ENCODE peak calls at places on chromosomes 12 and 14, in eight cellular contexts. G is GM23248; A is effector memory CD4-positive, alpha-beta T cell; K is psoas muscle; R is H9; H is lung; M is adrenal gland; V is aorta. L is an unnamed sample. For H3K4me1, the result is how much of the 10 kb centered on the place peaks cover.

GRCh38 chr12:92912052-92912451 is 17.0 kb downstream of the EEA1 start:
- DNase-seq in G (peak), M (no peak), V (no peak), A (no peak), H (no peak), K (no peak), R (no peak), L (no peak)

GRCh38 chr14:103510311-103511021 is 12.2 kb downstream of the CKB start:
- DNase-seq in V (no peak), G (no peak), H (no peak), A (no peak), M (no peak), R (no peak), K (peak), L (peak)

GRCh38 chr12:123062682-123063426 is 82.4 kb downstream of the ARL6IP4 start:
- DNase-seq in H (peak), A (no peak), K (peak), G (peak), R (no peak), M (peak), V (no peak), L (peak)

GRCh38 chr14:32027255-32027939 is 49.7 kb upstream of the ARHGAP5 start:
- DNase-seq in G (peak), V (no peak), M (no peak), A (no peak), H (no peak), R (no peak), K (no peak), L (no peak)

GRCh38 chr12:30594509-30594908 is 101.2 kb downstream of the IPO8 start:
- DNase-seq in A (no peak), G (peak), K (no peak), V (no peak), R (no peak), M (no peak), H (no peak), L (no peak)

GRCh38 chr12:501722-502447 is 42.1 kb downstream of the B4GALNT3 start:
- DNase-seq in M (no peak), G (no peak), R (peak), K (peak), A (no peak), V (no peak), H (no peak), L (no peak)

GRCh38 chr14:55122441-55122986 is 6.5 kb upstream of the LGALS3 start:
- DNase-seq in G (no peak), A (no peak), H (peak), R (no peak), M (peak), V (no peak), K (no peak), L (no peak)

GRCh38 chr12:32418221-32418620 is 18.9 kb downstream of the FGD4 start:
- DNase-seq in G (no peak), H (no peak), R (no peak), V (no peak), K (no peak), M (no peak), A (no peak), L (no peak)

GRCh38 chr12:38175538-38175937 is 141.0 kb upstream of the ALG10B start:
- DNase-seq in K (no peak), G (no peak), V (no peak), A (no peak), H (no peak), M (no peak), R (no peak), L (no peak)

DNA sequence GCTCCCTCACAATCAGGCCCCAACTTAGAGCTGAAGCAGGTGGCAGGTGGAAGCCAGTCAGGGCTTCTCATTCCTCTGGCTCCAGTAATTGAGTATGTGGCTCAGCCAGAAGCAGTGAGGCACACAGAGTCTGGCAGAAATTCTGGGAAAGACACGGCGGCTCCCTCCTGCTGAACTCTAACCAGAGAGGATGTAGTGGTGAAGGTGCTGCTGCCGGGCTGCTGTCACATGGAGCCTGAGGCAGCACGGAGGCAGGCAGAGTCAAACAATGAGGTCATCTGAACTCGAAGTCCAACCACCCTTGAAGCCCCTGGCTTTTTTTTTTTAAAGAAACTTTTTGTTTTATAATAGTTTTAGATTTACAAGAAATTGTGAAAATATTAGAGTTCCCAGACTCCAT is 33.4 kb upstream of the SMOC1 start:
- DNase-seq in A (no peak), H (no peak), M (peak), K (no peak), R (no peak), G (peak), V (no peak), L (no peak)
- H3K4me1 ChIP-seq in A (under half), H (under half), M (under half), K (under half), R (under half), G (under half), V (under half), L (under half)

GRCh38 chr14:21227150-21227549 is 42.1 kb downstream of the HNRNPC start:
- DNase-seq in V (no peak), H (no peak), R (no peak), K (no peak), A (no peak), M (no peak), G (no peak), L (no peak)
- H3K4me1 ChIP-seq in V (under half), H (under half), R (under half), K (under half), A (under half), M (under half), G (under half), L (under half)

GRCh38 chr12:124488520-124488919 is 78.9 kb downstream of the NCOR2 start:
- DNase-seq in R (no peak), H (no peak), M (peak), K (peak), V (no peak), A (no peak), G (no peak), L (no peak)
- H3K4me1 ChIP-seq in R (under half), H (under half), M (under half), K (under half), V (under half), A (under half), G (under half), L (under half)

DNA sequence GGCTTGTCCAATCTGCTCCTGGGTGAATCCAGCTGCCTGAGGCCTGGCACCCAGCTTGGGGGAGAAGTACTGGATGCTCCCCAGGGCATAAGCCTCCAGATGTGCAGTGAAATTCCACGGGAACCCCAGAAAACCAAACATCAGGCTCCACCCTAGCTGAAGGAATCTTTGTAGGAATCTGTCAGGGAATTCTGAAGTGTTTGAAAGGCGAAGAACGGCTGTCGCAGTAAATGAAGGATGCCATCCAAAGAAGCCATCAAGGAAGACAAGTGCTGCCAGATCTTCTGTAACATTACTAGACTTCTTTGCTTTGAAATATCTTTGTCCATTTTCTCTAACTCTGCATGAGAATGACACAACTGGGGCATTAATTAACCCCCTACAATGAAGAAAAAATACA is 219.4 kb downstream of the FOXN3 start:
- DNase-seq in R (no peak), H (no peak), A (no peak), M (no peak), G (no peak), K (no peak), V (no peak), L (no peak)
- H3K4me1 ChIP-seq in R (under half), H (under half), A (under half), M (under half), G (under half), K (under half), V (under half), L (under half)

GRCh38 chr12:76143343-76144252 is 59.1 kb upstream of the NAP1L1 start:
- DNase-seq in M (no peak), K (no peak), R (no peak), V (no peak), G (no peak), H (no peak), A (no peak), L (no peak)
- H3K4me1 ChIP-seq in M (under half), K (under half), R (under half), V (under half), G (under half), H (under half), A (under half), L (under half)

GRCh38 chr12:11689591-11690158 is 40.2 kb downstream of the ETV6 start:
- DNase-seq in R (no peak), H (no peak), K (no peak), G (no peak), A (no peak), M (no peak), V (no peak), L (no peak)

GRCh38 chr12:11686135-11686534 is 36.7 kb downstream of the ETV6 start:
- DNase-seq in M (no peak), H (no peak), A (no peak), V (no peak), K (no peak), G (no peak), R (no peak), L (no peak)

GRCh38 chr12:11688831-11689230 is 39.4 kb downstream of the ETV6 start:
- DNase-seq in R (no peak), V (no peak), A (no peak), M (no peak), G (peak), K (no peak), H (no peak), L (no peak)

GRCh38 chr12:11687538-11687937 is 38.1 kb downstream of the ETV6 start:
- DNase-seq in M (no peak), H (no peak), R (no peak), A (no peak), V (no peak), G (no peak), K (no peak), L (no peak)

DNA sequence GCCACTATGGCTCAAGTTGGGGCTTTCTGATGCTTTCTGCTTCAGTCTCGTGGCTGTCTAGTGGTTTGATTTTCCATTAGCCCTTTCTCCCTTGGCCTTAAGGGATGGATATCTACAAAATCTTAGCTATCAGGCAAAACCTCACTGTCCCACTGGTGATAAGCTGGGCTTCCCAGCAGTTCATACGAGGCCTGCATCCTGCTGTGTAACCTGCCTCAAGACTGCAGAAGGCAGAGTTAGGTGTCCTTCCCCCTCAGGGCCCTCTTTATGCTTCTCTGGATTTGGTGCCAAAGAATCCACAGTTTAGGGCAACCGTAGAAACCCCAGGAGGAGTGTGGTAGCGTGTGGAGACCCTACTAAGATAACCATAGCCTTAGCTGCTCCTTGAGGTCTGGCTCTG is 38.9 kb downstream of the ETV6 start:
- DNase-seq in H (no peak), R (no peak), A (no peak), M (no peak), K (no peak), G (no peak), V (no peak), L (no peak)
- H3K4me1 ChIP-seq in H (under half), R (under half), A (under half), M (under half), K (under half), G (under half), V (under half), L (under half)

GRCh38 chr12:6772729-6773661 is 675 bp downstream of the LAG3 start:
- DNase-seq in R (no peak), H (no peak), K (no peak), M (no peak), A (no peak), G (no peak), V (no peak), L (no peak)

GRCh38 chr12:6772331-6772695 is at the start of gene LAG3:
- DNase-seq in R (no peak), H (no peak), K (no peak), V (no peak), A (no peak), M (no peak), G (no peak), L (peak)

GRCh38 chr12:6771091-6771495 is 1.2 kb upstream of the LAG3 start:
- DNase-seq in G (no peak), H (no peak), V (no peak), M (peak), A (no peak), R (no peak), K (no peak), L (peak)

GRCh38 chr12:6770600-6770999 is 1.7 kb upstream of the LAG3 start:
- DNase-seq in K (no peak), H (no peak), M (no peak), R (no peak), G (no peak), V (no peak), A (no peak), L (no peak)

DNA sequence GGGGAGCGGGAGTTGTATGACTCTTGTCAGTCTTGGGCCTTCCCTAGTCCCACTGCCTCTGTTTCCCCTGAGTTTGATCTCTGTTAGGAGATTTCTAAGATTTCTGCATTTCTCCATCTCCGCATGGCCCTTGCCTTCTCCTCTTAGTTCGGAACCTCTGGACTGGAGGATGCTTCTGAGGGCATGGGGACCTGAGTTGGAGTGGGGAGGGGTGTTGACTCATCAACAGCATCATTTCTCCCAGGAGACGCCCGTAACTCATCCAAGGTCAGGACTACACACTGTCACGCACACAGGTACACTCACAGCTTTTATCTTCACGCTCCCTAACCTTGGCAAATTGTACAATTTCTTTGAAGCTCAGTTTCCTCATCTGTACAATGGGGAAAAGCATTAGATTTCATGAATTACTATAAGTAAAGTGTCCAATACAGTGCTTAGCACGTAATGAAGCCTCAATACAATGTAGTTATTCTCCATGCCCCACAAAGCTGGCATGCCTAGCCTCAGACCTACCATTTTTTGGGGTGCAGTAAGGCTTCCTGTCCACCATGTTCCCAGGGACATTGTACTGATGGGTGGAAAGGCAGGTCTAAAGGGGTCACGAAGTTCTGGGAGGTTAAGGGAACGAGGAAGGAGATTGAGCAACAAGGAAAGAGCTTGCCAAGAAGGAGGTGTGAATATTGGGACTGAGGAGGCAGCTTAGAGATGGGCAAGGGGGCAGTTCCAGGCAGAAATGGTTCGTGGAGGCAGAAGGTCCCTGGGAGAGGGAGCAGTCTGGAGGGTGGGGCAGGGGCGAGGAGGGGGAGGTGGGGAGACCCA is 600 bp upstream of the LAG3 start:
- DNase-seq in K (no peak), V (no peak), R (no peak), A (no peak), M (no peak), H (no peak), G (no peak), L (no peak)
- H3K4me1 ChIP-seq in K (under half), V (under half), R (under half), A (under half), M (under half), H (under half), G (under half), L (under half)

GRCh38 chr12:85036736-85037135 is 585 bp downstream of the LRRIQ1 start:
- DNase-seq in V (no peak), H (no peak), K (no peak), R (no peak), G (peak), M (no peak), A (no peak), L (no peak)

GRCh38 chr12:85036241-85036707 is at the start of the genes LRRIQ1 and TSPAN19:
- DNase-seq in V (peak), M (peak), H (peak), G (peak), R (peak), K (peak), A (no peak), L (peak)

GRCh38 chr12:85043829-85044228 is 7.7 kb downstream of the LRRIQ1 start:
- DNase-seq in A (no peak), R (no peak), M (no peak), G (no peak), K (no peak), H (no peak), V (no peak), L (no peak)

DNA sequence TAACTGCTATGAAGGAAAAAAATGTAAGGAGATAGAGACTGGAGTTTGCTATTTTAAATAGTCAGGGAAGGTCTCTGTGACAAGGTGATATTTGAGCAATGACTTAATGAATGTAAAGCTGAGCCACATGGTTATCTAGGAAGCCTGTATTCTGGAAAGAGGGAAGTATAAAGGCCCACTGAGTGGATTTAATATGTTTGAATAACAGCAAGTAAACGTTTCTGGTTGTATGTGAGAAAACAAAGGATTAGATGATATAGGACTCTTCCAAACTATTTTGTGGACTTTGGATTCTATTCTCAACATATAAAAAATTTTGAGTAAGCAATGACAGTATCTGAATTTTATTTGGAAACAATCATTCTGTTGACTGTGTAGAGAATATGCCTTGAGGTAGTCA is 5.2 kb downstream of the LRRIQ1 start:
- DNase-seq in A (no peak), G (no peak), H (no peak), V (no peak), K (no peak), R (no peak), M (no peak), L (no peak)
- H3K4me1 ChIP-seq in A (under half), G (under half), H (under half), V (under half), K (under half), R (under half), M (under half), L (under half)

GRCh38 chr12:12661086-12661485 is 34.9 kb downstream of the GPR19 start:
- DNase-seq in M (no peak), K (no peak), G (peak), A (no peak), V (no peak), R (no peak), H (no peak), L (no peak)
- H3K4me1 ChIP-seq in M (under half), K (under half), G (under half), A (under half), V (under half), R (under half), H (under half), L (under half)